ENCODE peak calls at places on chromosome 1, in seven cellular contexts. W is HCT116, K is breast epithelium, L is esophagus squamous epithelium, F is prostate gland, B is gastrocnemius medialis, J is right lobe of liver. X is an unnamed sample.

GRCh38 chr1:180235077-180235501 is 5.0 kb downstream of the LHX4 start:
- DNase-seq in W (no peak), F (no peak), L (no peak), K (no peak), J (no peak), B (no peak), X (no peak)

GRCh38 chr1:221961532-221962292 is 219.8 kb upstream of the DUSP10 start:
- DNase-seq in L (no peak), F (no peak), K (no peak), B (no peak), J (peak; percentile 50), W (peak; percentile 44), X (peak; percentile 46)

GRCh38 chr1:110588486-110588885 is 17.7 kb downstream of the KCNA2 start:
- DNase-seq in B (no peak), W (no peak), K (no peak), F (no peak), J (no peak), L (no peak), X (no peak)

GRCh38 chr1:248596615-248597014 is 885 bp downstream of the OR2T10 start:
- DNase-seq in L (no peak), F (no peak), J (no peak), K (no peak), W (no peak), B (no peak), X (no peak)

GRCh38 chr1:29798699-29799566 is 562.6 kb downstream of the PTPRU start:
- DNase-seq in L (no peak), B (no peak), F (no peak), K (no peak), J (no peak), W (no peak), X (no peak)

GRCh38 chr1:44315521-44315920 is 39.5 kb downstream of the ERI3 start:
- DNase-seq in L (no peak), B (no peak), K (no peak), W (no peak), J (no peak), F (no peak), X (no peak)

GRCh38 chr1:162305969-162306368 is 70.7 kb downstream of the SPATA46 start:
- DNase-seq in F (no peak), K (no peak), B (no peak), J (no peak), W (no peak), L (no peak), X (no peak)

GRCh38 chr1:246083416-246083815 is 423.7 kb downstream of the SMYD3 start:
- DNase-seq in W (no peak), F (no peak), L (no peak), B (no peak), J (no peak), K (no peak), X (no peak)

GRCh38 chr1:220564216-220564615 is 36.3 kb downstream of the MARK1 start:
- DNase-seq in B (no peak), W (no peak), L (no peak), F (no peak), K (no peak), J (no peak), X (no peak)

GRCh38 chr1:167328762-167329483 is 108.2 kb downstream of the POU2F1 start:
- DNase-seq in W (no peak), B (no peak), L (no peak), J (no peak), F (no peak), K (no peak), X (no peak)

GRCh38 chr1:33986389-33987095 is 122.7 kb downstream of the HMGB4 start:
- DNase-seq in K (no peak), F (peak; percentile 31), B (peak; percentile 63), J (no peak), L (no peak), W (no peak), X (peak; percentile 80)

GRCh38 chr1:175150596-175151319 is 41.8 kb downstream of the KIAA0040 start:
- DNase-seq in F (no peak), J (no peak), B (no peak), L (no peak), W (no peak), K (no peak), X (peak; percentile 77)

GRCh38 chr1:235504122-235504493 is at the start of gene B3GALNT2:
- DNase-seq in W (no peak), F (no peak), J (no peak), B (no peak), L (no peak), K (no peak), X (no peak)

GRCh38 chr1:11873954-11874562 is 15.3 kb upstream of the NPPB start:
- DNase-seq in W (no peak), F (no peak), K (no peak), L (no peak), B (peak; percentile 96), J (no peak), X (no peak)

GRCh38 chr1:13965770-13966398 is 265.9 kb downstream of the PRDM2 start:
- DNase-seq in K (no peak), B (no peak), L (no peak), F (peak; percentile 45), W (peak; percentile 43), J (no peak), X (peak; percentile 33)

GRCh38 chr1:23957096-23957495 is 2.5 kb upstream of the PNRC2 start:
- DNase-seq in W (no peak), F (peak; percentile 81), B (no peak), K (peak; percentile 69), J (no peak), L (no peak), X (no peak)

GRCh38 chr1:237562247-237562823 is 328.4 kb downstream of the ZP4 start:
- DNase-seq in W (no peak), J (no peak), L (no peak), F (peak; percentile 7), B (no peak), K (no peak), X (peak; percentile 17)

GRCh38 chr1:31447210-31447609 is 34.2 kb downstream of the SERINC2 start:
- DNase-seq in J (no peak), K (no peak), L (no peak), W (no peak), B (no peak), F (no peak), X (no peak)

GRCh38 chr1:149914545-149914944 is 3.1 kb downstream of the SV2A start:
- DNase-seq in B (no peak), J (no peak), W (no peak), L (no peak), K (no peak), F (no peak), X (no peak)

GRCh38 chr1:108027389-108027788 is 62.4 kb upstream of the VAV3 start:
- DNase-seq in F (no peak), J (no peak), K (no peak), B (no peak), W (no peak), L (no peak), X (no peak)

GRCh38 chr1:155012052-155012546 is 9.5 kb downstream of the ZBTB7B start:
- DNase-seq in W (peak; percentile 62), L (no peak), J (peak; percentile 68), F (peak; percentile 73), B (peak; percentile 53), K (peak; percentile 75), X (peak; percentile 83)

GRCh38 chr1:163107655-163108054 is 38.5 kb downstream of the RGS4 start:
- DNase-seq in J (no peak), L (no peak), B (no peak), F (no peak), K (no peak), W (no peak), X (no peak)

GRCh38 chr1:175427625-175428024 is 235.0 kb upstream of the KIAA0040 start:
- DNase-seq in B (no peak), K (no peak), W (no peak), L (no peak), J (no peak), F (no peak), X (no peak)

GRCh38 chr1:216074196-216074595 is 349.1 kb downstream of the USH2A start:
- DNase-seq in W (no peak), K (no peak), J (no peak), B (no peak), F (no peak), L (no peak), X (no peak)

GRCh38 chr1:33334081-33334552 is 13.2 kb upstream of the A3GALT2 start:
- DNase-seq in F (no peak), W (no peak), J (peak; percentile 74), L (no peak), B (peak; percentile 85), K (no peak), X (no peak)

GRCh38 chr1:235644693-235645305 is 4.8 kb downstream of the GNG4 start:
- DNase-seq in L (no peak), J (no peak), W (no peak), B (no peak), F (no peak), K (no peak), X (no peak)

GRCh38 chr1:224274970-224275626 is 54.9 kb downstream of the NVL start:
- DNase-seq in B (no peak), J (no peak), W (no peak), K (no peak), L (no peak), F (no peak), X (no peak)

DNA sequence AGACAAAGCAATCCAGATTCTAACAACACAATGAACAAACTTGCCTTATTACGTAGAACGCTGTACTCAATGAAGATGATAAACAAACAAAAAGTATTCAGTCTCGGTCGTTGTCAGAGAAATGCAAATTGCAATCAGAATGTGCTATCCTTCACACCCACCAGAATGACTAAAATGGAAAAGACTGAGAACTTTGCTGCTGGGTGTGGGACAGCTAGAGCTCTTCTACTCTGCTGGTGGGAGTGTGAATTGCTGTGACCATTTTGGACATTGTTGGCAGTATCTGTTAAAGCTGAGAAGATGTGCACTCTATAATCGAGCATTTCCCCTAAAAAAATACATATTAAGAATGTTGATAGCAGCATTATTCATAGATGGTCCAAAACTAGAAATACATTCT is 111.4 kb downstream of the PEX14 start:
- DNase-seq in L (no peak), K (no peak), W (no peak), F (no peak), B (no peak), J (no peak), X (no peak)
- TF ChIP-seq POLR2A in L (no peak), K (no peak), W (no peak), F (no peak), B (no peak), J (no peak), X (no peak)

GRCh38 chr1:45334308-45335245 is 5.4 kb upstream of the TOE1 start:
- DNase-seq in K (no peak), J (no peak), F (no peak), L (no peak), W (no peak), B (no peak), X (no peak)
- TF ChIP-seq POLR2A in K (no peak), J (no peak), F (no peak), L (no peak), W (no peak), B (no peak), X (no peak)

DNA sequence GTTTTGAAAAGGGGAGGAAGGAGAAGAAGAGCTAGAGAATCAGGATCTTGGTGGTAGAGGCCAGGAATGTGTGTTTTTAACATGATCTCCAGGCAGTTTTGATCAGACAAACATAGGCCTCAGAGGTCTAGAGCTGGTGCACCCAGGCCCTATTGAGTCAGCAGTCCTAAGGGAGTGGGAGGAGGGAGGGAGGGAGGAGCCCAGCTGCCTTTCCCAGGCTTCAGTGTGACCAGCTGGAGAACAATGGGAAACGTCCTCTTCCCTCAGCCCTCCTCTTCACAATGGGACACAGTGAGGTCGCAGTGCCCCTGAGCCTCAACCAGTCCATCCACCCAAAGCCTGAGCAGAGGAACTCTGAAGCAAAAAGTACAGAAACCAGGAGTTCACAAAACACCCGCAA is 37.2 kb downstream of the ELAPOR1 start:
- DNase-seq in B (no peak), K (no peak), L (no peak), F (peak; percentile 27), J (no peak), W (peak; percentile 2), X (peak; percentile 60)
- TF ChIP-seq POLR2A in B (no peak), K (no peak), L (no peak), F (no peak), J (no peak), W (no peak), X (no peak)

GRCh38 chr1:233395852-233396646 is 68.5 kb downstream of the MAP3K21 start:
- DNase-seq in J (no peak), L (no peak), W (no peak), K (no peak), B (no peak), F (no peak), X (no peak)
- TF ChIP-seq POLR2A in J (no peak), L (no peak), W (no peak), K (no peak), B (no peak), F (no peak), X (no peak)